ENCODE peak calls at places on chromosomes 16 and 17, in seven cellular contexts. One of them, this sample, is unnamed.

GRCh38 chr17:74176546-74177001 is 26.9 kb upstream of the RPL38 start:
- DNase-seq in foreskin fibroblast: peak; percentile 41
- DNase-seq in mammary epithelial cell: peak; percentile 52
- DNase-seq in CD8-positive, alpha-beta T cell: no peak
- DNase-seq in SK-N-SH: peak; percentile 91
- DNase-seq in AG09309: peak; percentile 16
- DNase-seq in GM23338: peak; percentile 88
- DNase-seq in this sample: peak; percentile 67

GRCh38 chr16:68287276-68288251 is 23.2 kb downstream of the SLC7A6OS start:
- DNase-seq in foreskin fibroblast: peak; percentile 92
- DNase-seq in mammary epithelial cell: peak; percentile 80
- DNase-seq in CD8-positive, alpha-beta T cell: no peak
- DNase-seq in SK-N-SH: no peak
- DNase-seq in AG09309: peak; percentile 71
- DNase-seq in GM23338: no peak
- DNase-seq in this sample: peak; percentile 94

GRCh38 chr16:4693956-4694663 is 748 bp downstream of the NUDT16L1 start:
- DNase-seq in foreskin fibroblast: peak; percentile 44
- DNase-seq in mammary epithelial cell: peak; percentile 29
- DNase-seq in CD8-positive, alpha-beta T cell: peak; percentile 34
- DNase-seq in SK-N-SH: peak; percentile 89
- DNase-seq in AG09309: peak; percentile 24
- DNase-seq in GM23338: peak; percentile 70
- DNase-seq in this sample: peak; percentile 60

GRCh38 chr16:80367037-80367658 is 173.6 kb upstream of the DYNLRB2 start:
- DNase-seq in foreskin fibroblast: no peak
- DNase-seq in mammary epithelial cell: no peak
- DNase-seq in CD8-positive, alpha-beta T cell: no peak
- DNase-seq in SK-N-SH: no peak
- DNase-seq in AG09309: no peak
- DNase-seq in GM23338: no peak
- DNase-seq in this sample: no peak

GRCh38 chr17:3965123-3965800 is 1.0 kb upstream of the ATP2A3 start:
- DNase-seq in foreskin fibroblast: no peak
- DNase-seq in mammary epithelial cell: peak; percentile 21
- DNase-seq in CD8-positive, alpha-beta T cell: peak; percentile 55
- DNase-seq in SK-N-SH: peak; percentile 71
- DNase-seq in AG09309: no peak
- DNase-seq in GM23338: peak; percentile 90
- DNase-seq in this sample: peak; percentile 66

GRCh38 chr16:14199624-14200023 is 128.5 kb downstream of the MRTFB start:
- DNase-seq in foreskin fibroblast: no peak
- DNase-seq in mammary epithelial cell: peak; percentile 37
- DNase-seq in CD8-positive, alpha-beta T cell: no peak
- DNase-seq in SK-N-SH: no peak
- DNase-seq in AG09309: no peak
- DNase-seq in GM23338: no peak
- DNase-seq in this sample: no peak

GRCh38 chr16:84836967-84837366 is 17.2 kb downstream of the CRISPLD2 start:
- DNase-seq in foreskin fibroblast: no peak
- DNase-seq in mammary epithelial cell: no peak
- DNase-seq in CD8-positive, alpha-beta T cell: no peak
- DNase-seq in SK-N-SH: peak; percentile 24
- DNase-seq in AG09309: no peak
- DNase-seq in GM23338: no peak
- DNase-seq in this sample: no peak

GRCh38 chr17:56786989-56787482 is 46.7 kb downstream of the C17orf67 start:
- DNase-seq in foreskin fibroblast: peak; percentile 84
- DNase-seq in mammary epithelial cell: peak; percentile 99
- DNase-seq in CD8-positive, alpha-beta T cell: peak; percentile 10
- DNase-seq in SK-N-SH: no peak
- DNase-seq in AG09309: peak; percentile 92
- DNase-seq in GM23338: no peak
- DNase-seq in this sample: peak; percentile 97

GRCh38 chr17:58060596-58061191 is 22.5 kb upstream of the DYNLL2 start:
- DNase-seq in foreskin fibroblast: no peak
- DNase-seq in mammary epithelial cell: no peak
- DNase-seq in CD8-positive, alpha-beta T cell: no peak
- DNase-seq in SK-N-SH: no peak
- DNase-seq in AG09309: no peak
- DNase-seq in GM23338: no peak
- DNase-seq in this sample: peak; percentile 22

GRCh38 chr17:51995797-51996403 is 162.6 kb downstream of the CA10 start:
- DNase-seq in foreskin fibroblast: no peak
- DNase-seq in mammary epithelial cell: peak; percentile 19
- DNase-seq in CD8-positive, alpha-beta T cell: no peak
- DNase-seq in SK-N-SH: no peak
- DNase-seq in AG09309: no peak
- DNase-seq in GM23338: peak; percentile 3
- DNase-seq in this sample: no peak

GRCh38 chr17:76841776-76842405 is 26.3 kb upstream of the MGAT5B start:
- DNase-seq in foreskin fibroblast: no peak
- DNase-seq in mammary epithelial cell: no peak
- DNase-seq in CD8-positive, alpha-beta T cell: no peak
- DNase-seq in SK-N-SH: peak; percentile 93
- DNase-seq in AG09309: no peak
- DNase-seq in GM23338: peak; percentile 55
- DNase-seq in this sample: no peak

GRCh38 chr17:45231481-45232116 is 9.9 kb downstream of the FMNL1 start:
- DNase-seq in foreskin fibroblast: no peak
- DNase-seq in mammary epithelial cell: no peak
- DNase-seq in CD8-positive, alpha-beta T cell: no peak
- DNase-seq in SK-N-SH: peak; percentile 76
- DNase-seq in AG09309: no peak
- DNase-seq in GM23338: peak; percentile 79
- DNase-seq in this sample: no peak

GRCh38 chr16:728131-728889 is 1.4 kb downstream of the HAGHL start:
- DNase-seq in foreskin fibroblast: peak; percentile 92
- DNase-seq in mammary epithelial cell: peak; percentile 82
- DNase-seq in CD8-positive, alpha-beta T cell: peak; percentile 44
- DNase-seq in SK-N-SH: peak; percentile 96
- DNase-seq in AG09309: no peak
- DNase-seq in GM23338: peak; percentile 80
- DNase-seq in this sample: peak; percentile 82

GRCh38 chr16:80599466-80599865 is 58.7 kb downstream of the DYNLRB2 start:
- DNase-seq in foreskin fibroblast: peak; percentile 90
- DNase-seq in mammary epithelial cell: no peak
- DNase-seq in CD8-positive, alpha-beta T cell: no peak
- DNase-seq in SK-N-SH: no peak
- DNase-seq in AG09309: no peak
- DNase-seq in GM23338: no peak
- DNase-seq in this sample: no peak

GRCh38 chr16:57509231-57509923 is 23.1 kb upstream of the DOK4 start:
- DNase-seq in foreskin fibroblast: no peak
- DNase-seq in mammary epithelial cell: no peak
- DNase-seq in CD8-positive, alpha-beta T cell: no peak
- DNase-seq in SK-N-SH: no peak
- DNase-seq in AG09309: no peak
- DNase-seq in GM23338: no peak
- DNase-seq in this sample: no peak

GRCh38 chr16:30934827-30935557 is 11.6 kb downstream of the FBXL19 start:
- DNase-seq in foreskin fibroblast: no peak
- DNase-seq in mammary epithelial cell: peak; percentile 26
- DNase-seq in CD8-positive, alpha-beta T cell: no peak
- DNase-seq in SK-N-SH: peak; percentile 64
- DNase-seq in AG09309: no peak
- DNase-seq in GM23338: peak; percentile 88
- DNase-seq in this sample: peak; percentile 45

GRCh38 chr16:62194828-62195227 is 158.6 kb upstream of the CDH8 start:
- DNase-seq in foreskin fibroblast: no peak
- DNase-seq in mammary epithelial cell: no peak
- DNase-seq in CD8-positive, alpha-beta T cell: no peak
- DNase-seq in SK-N-SH: peak; percentile 6
- DNase-seq in AG09309: no peak
- DNase-seq in GM23338: peak; percentile 45
- DNase-seq in this sample: peak; percentile 0

GRCh38 chr16:85202631-85203461 is 90.6 kb upstream of the CIBAR2 start:
- DNase-seq in foreskin fibroblast: peak; percentile 95
- DNase-seq in mammary epithelial cell: no peak
- DNase-seq in CD8-positive, alpha-beta T cell: no peak
- DNase-seq in SK-N-SH: peak; percentile 95
- DNase-seq in AG09309: peak; percentile 67
- DNase-seq in GM23338: peak; percentile 64
- DNase-seq in this sample: no peak

GRCh38 chr17:69812240-69812837 is 262.7 kb upstream of the KCNJ16 start:
- DNase-seq in foreskin fibroblast: peak; percentile 8
- DNase-seq in mammary epithelial cell: peak; percentile 78
- DNase-seq in CD8-positive, alpha-beta T cell: no peak
- DNase-seq in SK-N-SH: no peak
- DNase-seq in AG09309: no peak
- DNase-seq in GM23338: no peak
- DNase-seq in this sample: peak; percentile 85

GRCh38 chr16:19948186-19949104 is 63.8 kb upstream of the GPRC5B start:
- DNase-seq in foreskin fibroblast: no peak
- DNase-seq in mammary epithelial cell: no peak
- DNase-seq in CD8-positive, alpha-beta T cell: no peak
- DNase-seq in SK-N-SH: no peak
- DNase-seq in AG09309: no peak
- DNase-seq in GM23338: peak; percentile 92
- DNase-seq in this sample: no peak

GRCh38 chr16:13982446-13982845 is 62.5 kb downstream of the ERCC4 start:
- DNase-seq in foreskin fibroblast: no peak
- DNase-seq in mammary epithelial cell: no peak
- DNase-seq in CD8-positive, alpha-beta T cell: no peak
- DNase-seq in SK-N-SH: no peak
- DNase-seq in AG09309: no peak
- DNase-seq in GM23338: no peak
- DNase-seq in this sample: no peak

GRCh38 chr17:78314683-78315354 is 45.1 kb downstream of the SOCS3 start:
- DNase-seq in foreskin fibroblast: no peak
- DNase-seq in mammary epithelial cell: no peak
- DNase-seq in CD8-positive, alpha-beta T cell: no peak
- DNase-seq in SK-N-SH: peak; percentile 74
- DNase-seq in AG09309: no peak
- DNase-seq in GM23338: peak; percentile 38
- DNase-seq in this sample: no peak

GRCh38 chr16:28118636-28119035 is 55.1 kb upstream of the GSG1L start:
- DNase-seq in foreskin fibroblast: no peak
- DNase-seq in mammary epithelial cell: no peak
- DNase-seq in CD8-positive, alpha-beta T cell: no peak
- DNase-seq in SK-N-SH: no peak
- DNase-seq in AG09309: no peak
- DNase-seq in GM23338: no peak
- DNase-seq in this sample: no peak

GRCh38 chr16:15887283-15887682 is 1.1 kb downstream of the CEP20 start:
- DNase-seq in foreskin fibroblast: no peak
- DNase-seq in mammary epithelial cell: no peak
- DNase-seq in CD8-positive, alpha-beta T cell: no peak
- DNase-seq in SK-N-SH: no peak
- DNase-seq in AG09309: no peak
- DNase-seq in GM23338: no peak
- DNase-seq in this sample: no peak

GRCh38 chr17:49361129-49361901 is 735 bp downstream of the ZNF652 start:
- DNase-seq in foreskin fibroblast: no peak
- DNase-seq in mammary epithelial cell: peak; percentile 55
- DNase-seq in CD8-positive, alpha-beta T cell: peak; percentile 72
- DNase-seq in SK-N-SH: peak; percentile 73
- DNase-seq in AG09309: no peak
- DNase-seq in GM23338: peak; percentile 59
- DNase-seq in this sample: peak; percentile 50

GRCh38 chr17:3555189-3555796 is 2.3 kb downstream of the TRPV3 start:
- DNase-seq in foreskin fibroblast: no peak
- DNase-seq in mammary epithelial cell: no peak
- DNase-seq in CD8-positive, alpha-beta T cell: no peak
- DNase-seq in SK-N-SH: no peak
- DNase-seq in AG09309: no peak
- DNase-seq in GM23338: no peak
- DNase-seq in this sample: no peak

GRCh38 chr17:72346306-72346705 is 225.5 kb downstream of the SOX9 start:
- DNase-seq in foreskin fibroblast: no peak
- DNase-seq in mammary epithelial cell: no peak
- DNase-seq in CD8-positive, alpha-beta T cell: no peak
- DNase-seq in SK-N-SH: no peak
- DNase-seq in AG09309: no peak
- DNase-seq in GM23338: no peak
- DNase-seq in this sample: no peak

GRCh38 chr17:72343911-72344310 is 223.1 kb downstream of the SOX9 start:
- DNase-seq in foreskin fibroblast: no peak
- DNase-seq in mammary epithelial cell: no peak
- DNase-seq in CD8-positive, alpha-beta T cell: no peak
- DNase-seq in SK-N-SH: no peak
- DNase-seq in AG09309: no peak
- DNase-seq in GM23338: no peak
- DNase-seq in this sample: no peak

GRCh38 chr17:72344613-72345012 is 223.8 kb downstream of the SOX9 start:
- DNase-seq in foreskin fibroblast: no peak
- DNase-seq in mammary epithelial cell: no peak
- DNase-seq in CD8-positive, alpha-beta T cell: no peak
- DNase-seq in SK-N-SH: no peak
- DNase-seq in AG09309: no peak
- DNase-seq in GM23338: no peak
- DNase-seq in this sample: no peak

GRCh38 chr17:72345083-72345482 is 224.3 kb downstream of the SOX9 start:
- DNase-seq in foreskin fibroblast: no peak
- DNase-seq in mammary epithelial cell: no peak
- DNase-seq in CD8-positive, alpha-beta T cell: no peak
- DNase-seq in SK-N-SH: no peak
- DNase-seq in AG09309: no peak
- DNase-seq in GM23338: no peak
- DNase-seq in this sample: no peak

GRCh38 chr17:72345536-72345935 is 224.7 kb downstream of the SOX9 start:
- DNase-seq in foreskin fibroblast: no peak
- DNase-seq in mammary epithelial cell: no peak
- DNase-seq in CD8-positive, alpha-beta T cell: no peak
- DNase-seq in SK-N-SH: no peak
- DNase-seq in AG09309: no peak
- DNase-seq in GM23338: no peak
- DNase-seq in this sample: no peak
- TF ChIP-seq CTCF in foreskin fibroblast: no peak
- TF ChIP-seq CTCF in mammary epithelial cell: no peak
- TF ChIP-seq CTCF in CD8-positive, alpha-beta T cell: no peak
- TF ChIP-seq CTCF in SK-N-SH: peak; percentile 24
- TF ChIP-seq CTCF in AG09309: no peak
- TF ChIP-seq CTCF in GM23338: peak; percentile 27
- TF ChIP-seq CTCF in this sample: no peak

GRCh38 chr16:87661561-87661960 is 59.3 kb downstream of the JPH3 start:
- DNase-seq in foreskin fibroblast: peak; percentile 30
- DNase-seq in mammary epithelial cell: peak; percentile 30
- DNase-seq in CD8-positive, alpha-beta T cell: no peak
- DNase-seq in SK-N-SH: no peak
- DNase-seq in AG09309: no peak
- DNase-seq in GM23338: peak; percentile 85
- DNase-seq in this sample: peak; percentile 18
- TF ChIP-seq CTCF in foreskin fibroblast: no peak
- TF ChIP-seq CTCF in mammary epithelial cell: no peak
- TF ChIP-seq CTCF in CD8-positive, alpha-beta T cell: no peak
- TF ChIP-seq CTCF in SK-N-SH: no peak
- TF ChIP-seq CTCF in AG09309: no peak
- TF ChIP-seq CTCF in GM23338: no peak
- TF ChIP-seq CTCF in this sample: no peak

GRCh38 chr16:7268182-7268581 is 64.5 kb upstream of the RBFOX1 start:
- DNase-seq in foreskin fibroblast: no peak
- DNase-seq in mammary epithelial cell: peak; percentile 4
- DNase-seq in CD8-positive, alpha-beta T cell: no peak
- DNase-seq in SK-N-SH: peak; percentile 46
- DNase-seq in AG09309: no peak
- DNase-seq in GM23338: peak; percentile 62
- DNase-seq in this sample: no peak
- TF ChIP-seq CTCF in foreskin fibroblast: peak; percentile 29
- TF ChIP-seq CTCF in mammary epithelial cell: peak; percentile 38
- TF ChIP-seq CTCF in CD8-positive, alpha-beta T cell: peak; percentile 18
- TF ChIP-seq CTCF in SK-N-SH: peak; percentile 41
- TF ChIP-seq CTCF in AG09309: peak; percentile 25
- TF ChIP-seq CTCF in GM23338: peak; percentile 62
- TF ChIP-seq CTCF in this sample: no peak

GRCh38 chr17:30336369-30337171 is 2.7 kb upstream of the TMIGD1 start:
- DNase-seq in foreskin fibroblast: peak; percentile 26
- DNase-seq in mammary epithelial cell: peak; percentile 52
- DNase-seq in CD8-positive, alpha-beta T cell: peak; percentile 42
- DNase-seq in SK-N-SH: peak; percentile 43
- DNase-seq in AG09309: no peak
- DNase-seq in GM23338: peak; percentile 88
- DNase-seq in this sample: peak; percentile 78
- TF ChIP-seq CTCF in foreskin fibroblast: peak; percentile 45
- TF ChIP-seq CTCF in mammary epithelial cell: peak; percentile 61
- TF ChIP-seq CTCF in CD8-positive, alpha-beta T cell: peak; percentile 96
- TF ChIP-seq CTCF in SK-N-SH: peak; percentile 86
- TF ChIP-seq CTCF in AG09309: peak; percentile 51
- TF ChIP-seq CTCF in GM23338: peak; percentile 88
- TF ChIP-seq CTCF in this sample: peak; percentile 67

This sample was measured in MCF 10A.